ENCODE peak calls at places on chromosomes 6 and 20, in seven cellular contexts. O is dorsolateral prefrontal cortex, R is tibial nerve, E is ascending aorta, T is stomach, H is ovary, A is cardiac muscle cell. Z is an unnamed sample.

GRCh38 chr6:88494401-88495140 is 328.4 kb upstream of the CNR1 start:
- DNase-seq in A (no peak), E (no peak), H (no peak), R (no peak), O (no peak), T (no peak), Z (no peak)

GRCh38 chr6:155103816-155104366 is 108.8 kb downstream of the TIAM2 start:
- DNase-seq in T (no peak), A (no peak), R (no peak), E (no peak), H (no peak), O (no peak), Z (no peak)

GRCh38 chr20:48841861-48842529 is 14.2 kb upstream of the PREX1 start:
- DNase-seq in H (no peak), O (no peak), E (no peak), A (no peak), T (no peak), R (no peak), Z (no peak)

GRCh38 chr6:112665815-112666214 is 318.7 kb downstream of the RFPL4B start:
- DNase-seq in A (no peak), H (no peak), E (no peak), R (no peak), T (no peak), O (no peak), Z (no peak)

GRCh38 chr20:3889489-3890409 is 562 bp downstream of the PANK2 start:
- DNase-seq in E (no peak), H (peak; percentile 62), O (no peak), A (peak; percentile 13), T (peak; percentile 40), R (no peak), Z (peak; percentile 79)

GRCh38 chr6:111586554-111586953 is 19.1 kb downstream of the TRAF3IP2 start:
- DNase-seq in O (no peak), A (no peak), T (no peak), E (no peak), H (no peak), R (no peak), Z (no peak)

GRCh38 chr6:148414836-148415235 is 72.2 kb downstream of the SASH1 start:
- DNase-seq in T (no peak), E (no peak), O (no peak), A (no peak), H (no peak), R (no peak), Z (no peak)

GRCh38 chr20:45036044-45036755 is 64.7 kb downstream of the KCNS1 start:
- DNase-seq in R (no peak), O (no peak), H (no peak), E (no peak), T (no peak), A (no peak), Z (no peak)

GRCh38 chr6:53615633-53616449 is 49.7 kb downstream of the KLHL31 start:
- DNase-seq in A (no peak), H (no peak), O (no peak), R (no peak), T (peak; percentile 38), E (no peak), Z (no peak)

GRCh38 chr6:26520088-26520839 is 17.9 kb upstream of the HMGN4 start:
- DNase-seq in H (no peak), A (no peak), T (no peak), R (no peak), O (peak; percentile 59), E (no peak), Z (peak; percentile 77)

GRCh38 chr6:26524722-26525360 is 13.3 kb upstream of the HMGN4 start:
- DNase-seq in R (no peak), O (no peak), E (no peak), A (no peak), H (no peak), T (no peak), Z (no peak)

GRCh38 chr6:26520840-26521484 is 17.2 kb upstream of the HMGN4 start:
- DNase-seq in A (peak; percentile 94), E (peak; percentile 57), H (peak; percentile 91), T (peak; percentile 89), O (peak; percentile 83), R (peak; percentile 95), Z (peak; percentile 94)

GRCh38 chr6:26519359-26519758 is 18.8 kb upstream of the HMGN4 start:
- DNase-seq in H (no peak), O (no peak), E (no peak), T (no peak), A (no peak), R (no peak), Z (no peak)

DNA sequence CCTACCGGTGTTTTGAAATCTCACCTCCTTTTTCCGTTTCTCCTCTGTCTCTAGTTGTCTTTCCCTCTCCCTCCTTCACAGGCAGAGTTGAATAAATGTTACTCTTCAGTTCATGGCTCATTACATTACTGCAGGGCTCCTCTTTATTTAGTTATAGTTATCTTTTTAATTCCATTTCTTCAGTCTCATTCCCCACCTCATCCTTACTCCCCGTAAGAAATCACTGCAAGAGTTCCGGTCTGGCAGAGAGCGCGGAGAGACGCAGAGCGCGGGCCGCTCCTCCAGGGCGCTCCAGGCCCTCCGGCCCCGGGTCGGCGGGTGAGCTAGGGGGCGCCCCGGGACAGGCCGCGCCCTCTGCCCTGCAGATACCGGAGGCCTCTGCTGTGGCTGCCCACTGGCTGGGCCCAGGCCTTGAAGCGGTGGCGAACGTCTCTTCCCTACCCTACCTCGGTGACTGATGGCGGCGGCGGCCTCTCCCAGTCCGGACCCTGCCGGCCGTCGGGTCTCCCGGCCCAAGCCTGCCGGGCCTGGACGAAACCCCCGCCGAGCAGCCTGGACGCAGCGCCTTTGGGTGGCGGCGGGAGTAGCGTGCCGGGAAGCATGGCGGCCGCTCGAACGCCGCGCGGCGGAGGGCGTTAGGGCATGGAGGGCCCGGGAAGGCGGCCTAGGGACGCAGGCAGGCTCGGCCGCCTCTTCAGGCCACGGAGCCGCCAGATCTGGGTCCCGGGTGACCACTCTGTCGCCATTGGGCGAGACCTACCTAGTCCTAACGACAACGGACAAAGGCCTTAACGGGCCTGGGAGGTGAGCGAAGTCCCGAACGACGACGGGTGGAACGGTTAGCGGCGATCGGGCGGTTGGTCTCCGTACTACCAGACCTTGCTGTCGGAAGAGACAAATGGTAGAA is 16.4 kb upstream of the HMGN4 start:
- DNase-seq in T (peak; percentile 75), H (peak; percentile 82), O (peak; percentile 56), R (peak; percentile 57), A (peak; percentile 76), E (no peak), Z (peak; percentile 94)
- TF ChIP-seq CTCF in T (peak; percentile 13), H (peak; percentile 50), O (peak; percentile 53), R (peak; percentile 31), A (peak; percentile 47), E (peak; percentile 52), Z (peak; percentile 49)

GRCh38 chr6:89921197-89921596 is 26.9 kb downstream of the GJA10 start:
- DNase-seq in R (no peak), E (no peak), H (no peak), A (no peak), T (no peak), O (no peak), Z (no peak)

GRCh38 chr6:89925826-89926225 is 31.6 kb downstream of the GJA10 start:
- DNase-seq in A (no peak), R (no peak), O (no peak), H (no peak), T (no peak), E (no peak), Z (no peak)

GRCh38 chr6:89927788-89928565 is 33.7 kb downstream of the GJA10 start:
- DNase-seq in A (no peak), R (no peak), O (no peak), E (no peak), T (no peak), H (no peak), Z (no peak)

GRCh38 chr6:89921691-89922090 is 27.4 kb downstream of the GJA10 start:
- DNase-seq in R (no peak), T (no peak), H (no peak), A (no peak), O (no peak), E (no peak), Z (no peak)

GRCh38 chr6:89924231-89924630 is 30.0 kb downstream of the GJA10 start:
- DNase-seq in O (no peak), E (no peak), H (no peak), R (no peak), T (no peak), A (no peak), Z (no peak)
- H3K27ac ChIP-seq in O (no peak overlapping the region), E (no peak overlapping the region), H (no peak overlapping the region), R (no peak overlapping the region), T (no peak overlapping the region), A (no peak overlapping the region), Z (no peak overlapping the region)

DNA sequence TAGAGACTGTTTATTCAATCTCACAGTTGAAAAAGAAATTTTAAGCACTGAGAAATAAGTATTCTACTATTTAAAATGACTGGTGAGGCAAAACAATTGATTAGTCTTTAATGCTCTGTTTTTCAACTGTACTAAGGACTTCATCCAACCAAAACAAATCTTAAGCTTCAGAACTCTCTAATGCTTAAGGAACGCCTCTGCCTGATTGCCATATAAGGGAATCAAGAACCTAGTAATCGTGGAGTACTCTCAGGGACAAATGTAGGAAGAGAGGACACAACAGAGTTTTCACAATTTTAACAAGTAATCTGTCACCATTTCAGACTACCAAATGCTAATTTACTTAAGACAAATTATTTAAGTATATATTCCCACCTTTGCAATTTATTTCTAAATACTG is 16.1 kb downstream of the FBXO30 start:
- DNase-seq in H (no peak), A (no peak), O (no peak), E (no peak), T (no peak), R (no peak), Z (no peak)
- TF ChIP-seq CTCF in H (no peak), A (no peak), O (no peak), E (no peak), T (no peak), R (no peak), Z (no peak)

GRCh38 chr20:57426831-57427230 is 35.6 kb downstream of the RBM38 start:
- DNase-seq in A (no peak), E (no peak), R (no peak), T (no peak), H (no peak), O (no peak), Z (no peak)
- H3K27ac ChIP-seq in A (peak overlapping the region; percentile 17), E (no peak overlapping the region), R (no peak overlapping the region), T (no peak overlapping the region), H (no peak overlapping the region), O (no peak overlapping the region), Z (no peak overlapping the region)

GRCh38 chr6:133241088-133241900 is at the start of gene EYA4:
- DNase-seq in R (no peak), T (no peak), H (no peak), O (no peak), E (no peak), A (peak; percentile 52), Z (peak; percentile 58)

GRCh38 chr6:133242761-133243590 is 1.8 kb downstream of the EYA4 start:
- DNase-seq in T (no peak), R (peak; percentile 10), O (no peak), H (no peak), A (peak; percentile 5), E (no peak), Z (no peak)

GRCh38 chr6:133243723-133244122 is 2.6 kb downstream of the EYA4 start:
- DNase-seq in R (no peak), T (no peak), A (no peak), E (no peak), H (no peak), O (no peak), Z (no peak)

GRCh38 chr6:133241901-133242760 is 974 bp downstream of the EYA4 start:
- DNase-seq in E (no peak), H (no peak), T (no peak), R (peak; percentile 10), O (no peak), A (peak; percentile 43), Z (no peak)

GRCh38 chr6:133240511-133241087 is 558 bp upstream of the EYA4 start:
- DNase-seq in E (no peak), R (no peak), O (peak; percentile 34), A (peak; percentile 46), H (no peak), T (no peak), Z (no peak)
- TF ChIP-seq CTCF in E (no peak), R (no peak), O (no peak), A (peak; percentile 17), H (no peak), T (no peak), Z (no peak)